ENCODE peak calls at places on chromosomes 11 and 22, in five cellular contexts. One of them, this sample, is unnamed.

GRCh38 chr11:120043323-120043945 is 94.5 kb downstream of the TRIM29 start:
- DNase-seq in HEK293T: no peak
- DNase-seq in pancreas: no peak
- DNase-seq in body of pancreas: no peak
- DNase-seq in activated naive CD8-positive, alpha-beta T cell treated with anti-CD3 and anti-CD28 coated beads, Interleukin-2, amount 10 ng/mL, durations not matched to agents 7 days and 5 days: no peak
- DNase-seq in this sample: no peak

GRCh38 chr11:57763568-57763967 is 2.0 kb downstream of the CTNND1 start:
- DNase-seq in HEK293T: peak; percentile 33
- DNase-seq in pancreas: no peak
- DNase-seq in body of pancreas: no peak
- DNase-seq in activated naive CD8-positive, alpha-beta T cell treated with anti-CD3 and anti-CD28 coated beads, Interleukin-2, amount 10 ng/mL, durations not matched to agents 7 days and 5 days: no peak
- DNase-seq in this sample: peak; percentile 46

GRCh38 chr22:48407256-48407955 is 1420.3 kb downstream of the BRD1 start:
- DNase-seq in HEK293T: no peak
- DNase-seq in pancreas: no peak
- DNase-seq in body of pancreas: no peak
- DNase-seq in activated naive CD8-positive, alpha-beta T cell treated with anti-CD3 and anti-CD28 coated beads, Interleukin-2, amount 10 ng/mL, durations not matched to agents 7 days and 5 days: no peak
- DNase-seq in this sample: no peak

GRCh38 chr11:126956664-126957063 is 43.9 kb downstream of the KIRREL3 start:
- DNase-seq in HEK293T: no peak
- DNase-seq in pancreas: no peak
- DNase-seq in body of pancreas: no peak
- DNase-seq in activated naive CD8-positive, alpha-beta T cell treated with anti-CD3 and anti-CD28 coated beads, Interleukin-2, amount 10 ng/mL, durations not matched to agents 7 days and 5 days: no peak
- DNase-seq in this sample: no peak

GRCh38 chr11:3721002-3721401 is 49.8 kb upstream of the CHRNA10 start:
- DNase-seq in HEK293T: no peak
- DNase-seq in pancreas: no peak
- DNase-seq in body of pancreas: no peak
- DNase-seq in activated naive CD8-positive, alpha-beta T cell treated with anti-CD3 and anti-CD28 coated beads, Interleukin-2, amount 10 ng/mL, durations not matched to agents 7 days and 5 days: no peak
- DNase-seq in this sample: no peak

GRCh38 chr11:44858796-44859527 is 91.7 kb downstream of the TP53I11 start:
- DNase-seq in HEK293T: no peak
- DNase-seq in pancreas: no peak
- DNase-seq in body of pancreas: no peak
- DNase-seq in activated naive CD8-positive, alpha-beta T cell treated with anti-CD3 and anti-CD28 coated beads, Interleukin-2, amount 10 ng/mL, durations not matched to agents 7 days and 5 days: no peak
- DNase-seq in this sample: no peak

GRCh38 chr11:17477361-17477760 is 716 bp upstream of the ABCC8 start:
- DNase-seq in HEK293T: no peak
- DNase-seq in pancreas: no peak
- DNase-seq in body of pancreas: no peak
- DNase-seq in activated naive CD8-positive, alpha-beta T cell treated with anti-CD3 and anti-CD28 coated beads, Interleukin-2, amount 10 ng/mL, durations not matched to agents 7 days and 5 days: no peak
- DNase-seq in this sample: no peak

GRCh38 chr11:38384568-38384967 is 1786.5 kb upstream of the RAG2 start:
- DNase-seq in HEK293T: no peak
- DNase-seq in pancreas: no peak
- DNase-seq in body of pancreas: no peak
- DNase-seq in activated naive CD8-positive, alpha-beta T cell treated with anti-CD3 and anti-CD28 coated beads, Interleukin-2, amount 10 ng/mL, durations not matched to agents 7 days and 5 days: no peak
- DNase-seq in this sample: no peak

GRCh38 chr11:117819096-117820040 is 5.2 kb downstream of the FXYD2 start:
- DNase-seq in HEK293T: peak; percentile 77
- DNase-seq in pancreas: peak; percentile 59
- DNase-seq in body of pancreas: peak; percentile 81
- DNase-seq in activated naive CD8-positive, alpha-beta T cell treated with anti-CD3 and anti-CD28 coated beads, Interleukin-2, amount 10 ng/mL, durations not matched to agents 7 days and 5 days: no peak
- DNase-seq in this sample: peak; percentile 63

GRCh38 chr11:77035580-77035979 is 1.4 kb downstream of the B3GNT6 start:
- DNase-seq in HEK293T: no peak
- DNase-seq in pancreas: no peak
- DNase-seq in body of pancreas: peak; percentile 22
- DNase-seq in activated naive CD8-positive, alpha-beta T cell treated with anti-CD3 and anti-CD28 coated beads, Interleukin-2, amount 10 ng/mL, durations not matched to agents 7 days and 5 days: no peak
- DNase-seq in this sample: no peak

GRCh38 chr22:44671742-44672141 is 30.3 kb upstream of the PRR5 start:
- DNase-seq in HEK293T: no peak
- DNase-seq in pancreas: no peak
- DNase-seq in body of pancreas: no peak
- DNase-seq in activated naive CD8-positive, alpha-beta T cell treated with anti-CD3 and anti-CD28 coated beads, Interleukin-2, amount 10 ng/mL, durations not matched to agents 7 days and 5 days: no peak
- DNase-seq in this sample: no peak

This sample was measured in SK-N-DZ.